ENCODE peak calls at places on chromosomes 12 and 14, in nine cellular contexts. P is HCT116; O is stomach; Q is fibroblast of the aortic adventitia; Y is ascending aorta; S is GM12878; U is dorsolateral prefrontal cortex; H is choroid plexus epithelial cell; E is CD8-positive, alpha-beta T cell. J is an unnamed sample.

GRCh38 chr14:32028599-32028998 is 48.5 kb upstream of the ARHGAP5 start:
- DNase-seq in E (no peak), P (no peak), Q (peak), U (no peak), H (peak), Y (no peak), O (no peak), S (no peak), J (no peak)

GRCh38 chr12:27243804-27244679 is at the start of gene STK38L:
- DNase-seq in S (peak), Y (peak), H (peak), Q (peak), U (peak), P (peak), E (peak), O (peak), J (peak)

GRCh38 chr12:101863971-101864370 is 13.4 kb upstream of the DRAM1 start:
- DNase-seq in P (no peak), O (no peak), E (no peak), Q (peak), S (no peak), U (no peak), Y (no peak), H (no peak), J (no peak)

GRCh38 chr14:77708749-77709148 is 846 bp downstream of the SLIRP start:
- DNase-seq in O (no peak), H (no peak), Q (no peak), Y (no peak), S (no peak), P (no peak), U (no peak), E (no peak), J (no peak)

GRCh38 chr14:101584049-101584859 is 23.0 kb downstream of the DIO3 start:
- DNase-seq in E (no peak), Y (no peak), O (no peak), H (peak), S (no peak), U (no peak), P (no peak), Q (peak), J (peak)

GRCh38 chr12:117151195-117152031 is 38.9 kb downstream of the FBXO21 start:
- DNase-seq in P (peak), U (peak), Y (peak), Q (peak), E (no peak), H (peak), S (no peak), O (peak), J (peak)

GRCh38 chr12:19811922-19812321 is 372.6 kb downstream of the AEBP2 start:
- DNase-seq in E (no peak), Y (no peak), P (no peak), O (no peak), S (no peak), Q (no peak), H (no peak), U (no peak), J (no peak)

GRCh38 chr12:117093431-117093830 is 5.8 kb downstream of the TESC start:
- DNase-seq in P (no peak), O (no peak), H (no peak), U (no peak), Y (no peak), E (no peak), S (no peak), Q (no peak), J (no peak)

GRCh38 chr12:30358113-30358512 is 337.6 kb downstream of the IPO8 start:
- DNase-seq in U (no peak), S (no peak), O (no peak), E (no peak), H (no peak), P (no peak), Q (no peak), Y (no peak), J (no peak)

GRCh38 chr12:51488281-51488680 is 63.6 kb downstream of the SLC4A8 start:
- DNase-seq in Q (peak), S (no peak), H (no peak), P (no peak), E (no peak), U (no peak), O (no peak), Y (no peak), J (no peak)

GRCh38 chr14:20247651-20248246 is 8.7 kb downstream of the OR11H4 start:
- DNase-seq in Q (no peak), E (no peak), S (no peak), H (no peak), U (no peak), O (no peak), Y (no peak), P (peak), J (peak)

GRCh38 chr12:119528241-119528640 is 65.3 kb upstream of the TMEM233 start:
- DNase-seq in O (no peak), Q (peak), Y (no peak), H (peak), S (no peak), U (no peak), P (no peak), E (no peak), J (peak)

GRCh38 chr12:104576980-104577925 is 120.5 kb downstream of the CHST11 start:
- DNase-seq in U (no peak), O (no peak), P (no peak), Q (no peak), H (peak), E (no peak), S (no peak), Y (no peak), J (peak)

GRCh38 chr12:31732926-31733548 is 4.2 kb upstream of the AMN1 start:
- DNase-seq in E (no peak), Y (no peak), Q (peak), O (no peak), P (peak), S (peak), U (no peak), H (peak), J (peak)

GRCh38 chr14:104930526-104931322 is 6.0 kb downstream of the PLD4 start:
- DNase-seq in H (no peak), E (no peak), Y (peak), S (no peak), U (no peak), P (no peak), O (no peak), Q (no peak), J (no peak)

GRCh38 chr12:99959549-99960170 is 25.1 kb downstream of the ANKS1B start:
- DNase-seq in Y (no peak), Q (peak), H (peak), U (no peak), S (no peak), E (no peak), O (no peak), P (no peak), J (peak)

GRCh38 chr14:65255029-65255545 is 152.8 kb upstream of the MAX start:
- DNase-seq in H (peak), S (no peak), P (peak), E (no peak), O (no peak), Y (no peak), Q (peak), U (no peak), J (peak)

GRCh38 chr14:85948163-85948562 is 418.2 kb downstream of the FLRT2 start:
- DNase-seq in Y (no peak), S (no peak), Q (no peak), P (no peak), U (no peak), O (no peak), E (no peak), H (no peak), J (no peak)

GRCh38 chr12:71840226-71840847 is 778 bp downstream of the TBC1D15 start:
- DNase-seq in E (no peak), Y (no peak), H (peak), P (peak), Q (peak), U (no peak), O (no peak), S (no peak), J (peak)

GRCh38 chr14:76948213-76948947 is 80.1 kb downstream of the IRF2BPL start:
- DNase-seq in S (no peak), Q (no peak), E (no peak), O (peak), U (no peak), Y (no peak), P (no peak), H (no peak), J (no peak)

GRCh38 chr12:32535260-32535999 is 136.1 kb downstream of the FGD4 start:
- DNase-seq in Q (peak), S (no peak), U (peak), H (peak), E (no peak), P (no peak), O (peak), Y (peak), J (peak)

GRCh38 chr12:30687265-30687986 is 8.2 kb downstream of the IPO8 start:
- DNase-seq in H (peak), E (no peak), S (no peak), U (no peak), O (no peak), P (no peak), Y (no peak), Q (peak), J (peak)

GRCh38 chr12:450438-450837 is 9.3 kb upstream of the B4GALNT3 start:
- DNase-seq in S (no peak), O (peak), H (no peak), P (no peak), U (no peak), Q (no peak), E (no peak), Y (no peak), J (no peak)

GRCh38 chr12:108622425-108622824 is 11.3 kb downstream of the SELPLG start:
- DNase-seq in Q (peak), P (no peak), Y (no peak), H (peak), U (no peak), E (no peak), S (no peak), O (no peak), J (peak)

GRCh38 chr14:104865069-104865630 is at the start of gene CEP170B:
- DNase-seq in S (no peak), E (peak), Y (no peak), Q (no peak), O (peak), P (no peak), H (peak), U (peak), J (no peak)

GRCh38 chr12:89346741-89347324 is 5.5 kb downstream of the DUSP6 start:
- DNase-seq in H (peak), P (peak), U (no peak), E (no peak), Q (peak), O (no peak), Y (no peak), S (no peak), J (peak)

GRCh38 chr14:35573911-35574310 is 39.9 kb downstream of the INSM2 start:
- DNase-seq in P (no peak), O (no peak), S (no peak), Y (no peak), H (no peak), Q (no peak), E (no peak), U (no peak), J (no peak)

GRCh38 chr12:50022903-50023302 is 2.4 kb downstream of the RACGAP1 start:
- DNase-seq in E (no peak), H (no peak), S (no peak), U (no peak), P (no peak), Y (no peak), O (no peak), Q (no peak), J (no peak)
- H3K4me3 ChIP-seq in E (no peak), H (no peak), S (peak), U (no peak), P (no peak), Y (no peak), O (no peak), Q (no peak), J (no peak)

DNA sequence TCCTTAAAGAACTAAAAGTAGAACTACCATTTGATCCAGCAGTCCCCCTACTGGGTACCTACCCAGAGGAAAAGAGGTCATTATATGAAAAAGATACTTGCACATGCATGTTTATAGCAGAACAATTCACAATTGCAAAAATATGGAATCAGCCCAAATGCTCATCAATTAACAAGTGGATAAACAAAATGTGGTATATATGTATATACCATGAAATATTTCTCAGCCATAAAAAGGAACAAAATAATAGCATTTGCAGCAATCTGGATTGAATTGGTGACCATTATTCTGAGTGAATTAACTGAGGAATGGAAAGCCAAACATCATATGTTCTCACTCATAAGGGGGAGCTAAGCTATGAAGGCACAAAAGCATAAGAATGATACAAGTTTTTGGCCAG is 64.7 kb upstream of the KRAS start:
- DNase-seq in U (no peak), Q (no peak), S (no peak), H (no peak), P (no peak), O (no peak), Y (no peak), E (no peak), J (no peak)
- TF ChIP-seq CTCF in U (no peak), Q (no peak), S (no peak), H (no peak), P (no peak), O (no peak), Y (no peak), E (no peak), J (no peak)

GRCh38 chr14:23538785-23539184 is 12.8 kb downstream of the ZFHX2 start:
- DNase-seq in H (peak), U (no peak), E (no peak), S (no peak), P (no peak), Q (peak), O (no peak), Y (no peak), J (peak)
- H3K4me3 ChIP-seq in H (no peak), U (no peak), E (no peak), S (no peak), P (no peak), Q (no peak), O (no peak), Y (no peak), J (no peak)

GRCh38 chr14:68978550-68978911 is 571 bp downstream of the ACTN1 start:
- DNase-seq in P (no peak), S (no peak), H (peak), E (no peak), Y (peak), Q (peak), U (no peak), O (peak), J (no peak)
- TF ChIP-seq CTCF in P (no peak), S (no peak), H (no peak), E (no peak), Y (no peak), Q (no peak), U (no peak), O (no peak), J (no peak)

GRCh38 chr12:125187780-125188741 is 122.8 kb downstream of the AACS start:
- DNase-seq in P (no peak), E (no peak), S (no peak), Y (no peak), Q (peak), U (no peak), O (no peak), H (peak), J (no peak)

GRCh38 chr12:125187148-125187733 is 122.0 kb downstream of the AACS start:
- DNase-seq in E (no peak), Y (no peak), Q (peak), S (no peak), O (no peak), H (no peak), P (no peak), U (no peak), J (peak)

GRCh38 chr12:125185311-125185739 is 120.1 kb downstream of the AACS start:
- DNase-seq in S (no peak), U (no peak), P (no peak), E (no peak), Q (no peak), H (peak), Y (no peak), O (no peak), J (no peak)

GRCh38 chr12:125185740-125186470 is 120.7 kb downstream of the AACS start:
- DNase-seq in S (no peak), E (no peak), P (peak), Y (peak), U (peak), H (peak), O (peak), Q (peak), J (peak)

GRCh38 chr12:125186471-125187147 is 121.4 kb downstream of the AACS start:
- DNase-seq in S (no peak), U (no peak), H (peak), P (no peak), E (no peak), O (no peak), Q (peak), Y (no peak), J (no peak)
- H3K4me3 ChIP-seq in S (no peak), U (peak), H (peak), P (peak), E (no peak), O (peak), Q (peak), Y (peak), J (peak)

GRCh38 chr14:38941485-38941884 is 161.6 kb downstream of the SEC23A start:
- DNase-seq in O (no peak), S (no peak), Y (no peak), H (peak), P (no peak), U (no peak), Q (no peak), E (no peak), J (no peak)
- TF ChIP-seq CTCF in O (no peak), S (no peak), Y (no peak), H (peak), P (no peak), U (no peak), Q (peak), E (no peak), J (no peak)

DNA sequence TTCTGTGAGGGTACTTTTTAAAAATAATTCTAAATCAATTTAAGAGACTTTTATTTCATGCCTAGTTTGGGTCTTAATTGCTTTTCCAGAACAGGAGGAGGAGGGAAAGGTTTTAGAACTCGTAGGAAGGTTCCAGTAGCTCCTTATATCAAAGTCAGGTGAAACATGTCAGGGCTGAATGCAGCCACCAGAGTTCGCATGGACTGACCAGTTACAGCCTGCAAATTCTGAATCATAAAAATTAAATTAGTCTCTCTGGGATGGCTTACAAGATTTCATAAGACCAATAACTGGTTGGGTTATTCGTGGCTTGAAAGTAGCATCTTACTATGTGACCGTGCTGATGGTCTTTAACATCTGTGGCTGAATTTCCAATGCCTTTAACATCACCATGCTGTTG is 410 bp downstream of the BDKRB1 start:
- DNase-seq in Y (no peak), P (no peak), S (no peak), E (no peak), Q (peak), U (no peak), O (no peak), H (no peak), J (peak)
- H3K4me3 ChIP-seq in Y (no peak), P (no peak), S (no peak), E (no peak), Q (peak), U (no peak), O (no peak), H (no peak), J (no peak)

GRCh38 chr14:23539209-23539866 is 12.2 kb downstream of the ZFHX2 start:
- DNase-seq in Q (peak), E (no peak), S (no peak), U (no peak), Y (no peak), O (no peak), P (peak), H (peak), J (peak)

GRCh38 chr14:23542261-23542660 is 9.3 kb downstream of the ZFHX2 start:
- DNase-seq in U (no peak), P (no peak), Q (no peak), Y (no peak), S (no peak), O (no peak), E (no peak), H (no peak), J (no peak)

GRCh38 chr14:23537351-23538048 is 14.1 kb downstream of the ZFHX2 start:
- DNase-seq in Y (no peak), E (no peak), O (no peak), S (no peak), U (no peak), Q (no peak), H (no peak), P (no peak), J (no peak)

GRCh38 chr14:23538049-23538718 is 13.4 kb downstream of the ZFHX2 start:
- DNase-seq in U (no peak), O (no peak), H (no peak), Q (no peak), P (no peak), S (no peak), E (no peak), Y (no peak), J (no peak)

GRCh38 chr14:23539867-23540469 is 11.6 kb downstream of the ZFHX2 start:
- DNase-seq in H (no peak), O (no peak), U (no peak), Q (no peak), E (no peak), S (no peak), Y (no peak), P (no peak), J (no peak)
- TF ChIP-seq CTCF in H (no peak), O (no peak), U (no peak), Q (no peak), E (no peak), S (no peak), Y (no peak), P (no peak), J (no peak)

DNA sequence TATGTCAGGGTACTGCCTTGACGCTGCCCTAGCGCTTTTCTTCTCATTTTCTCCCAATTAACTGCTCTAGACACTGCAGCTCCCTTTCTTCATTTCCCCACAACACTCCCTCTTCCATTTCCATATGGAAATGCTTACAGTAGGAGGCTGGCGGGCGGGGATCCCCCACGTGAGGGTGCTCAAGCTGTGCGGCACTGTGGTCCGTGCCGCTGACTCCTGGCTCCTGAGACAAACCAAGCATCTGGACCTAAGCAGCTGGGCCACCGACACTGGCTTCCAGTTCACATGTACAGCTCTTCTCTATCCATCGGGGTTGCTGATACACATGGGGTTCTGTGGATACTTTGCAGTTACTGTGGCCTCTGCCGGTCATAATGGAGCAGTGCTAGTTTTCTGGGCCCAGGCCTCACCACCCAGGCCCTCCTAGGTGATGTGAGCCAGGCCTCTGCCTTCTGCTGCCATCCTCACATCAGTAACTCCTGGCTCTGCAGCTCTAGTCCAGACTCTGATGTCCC is 20.2 kb downstream of the TCHP start:
- DNase-seq in E (no peak), O (no peak), H (peak), Q (no peak), P (no peak), S (no peak), U (no peak), Y (no peak), J (no peak)
- H3K4me3 ChIP-seq in E (no peak), O (no peak), H (no peak), Q (no peak), P (no peak), S (no peak), U (no peak), Y (no peak), J (no peak)

J was measured in cardiac fibroblast.